ENCODE peak calls at places on chromosomes 6 and 20, in six cellular contexts. O is ovary, C is stomach, P is psoas muscle, W is astrocyte, L is pancreas. T is an unnamed sample. For H3K36me3, the result is how much of the 10 kb centered on the place peaks cover.

GRCh38 chr6:122393339-122393896 is 6.0 kb upstream of the HSF2 start:
- DNase-seq in O (no peak), C (no peak), P (no peak), W (no peak), L (no peak), T (no peak)

GRCh38 chr6:14806101-14806500 is 439.8 kb upstream of the JARID2 start:
- DNase-seq in O (no peak), C (no peak), P (no peak), W (no peak), L (no peak), T (no peak)

GRCh38 chr20:9978395-9979004 is 56.3 kb upstream of the ANKEF1 start:
- DNase-seq in O (peak), C (no peak), P (no peak), W (peak), L (no peak), T (peak)

GRCh38 chr6:29723666-29724588 is 693 bp downstream of the HLA-F start:
- DNase-seq in O (peak), C (peak), P (peak), W (no peak), L (peak), T (no peak)

GRCh38 chr6:97586344-97586743 is 303.3 kb upstream of the MMS22L start:
- DNase-seq in O (no peak), C (no peak), P (no peak), W (peak), L (no peak), T (peak)

GRCh38 chr20:45781391-45781931 is 10.2 kb downstream of the WFDC3 start:
- DNase-seq in O (no peak), C (peak), P (no peak), W (peak), L (no peak), T (peak)

GRCh38 chr6:146950351-146950835 is 253.8 kb upstream of the STXBP5 start:
- DNase-seq in O (no peak), C (no peak), P (no peak), W (no peak), L (no peak), T (peak)

GRCh38 chr6:159899994-159900745 is 9.4 kb downstream of the MAS1 start:
- DNase-seq in O (no peak), C (no peak), P (no peak), W (peak), L (no peak), T (peak)

DNA sequence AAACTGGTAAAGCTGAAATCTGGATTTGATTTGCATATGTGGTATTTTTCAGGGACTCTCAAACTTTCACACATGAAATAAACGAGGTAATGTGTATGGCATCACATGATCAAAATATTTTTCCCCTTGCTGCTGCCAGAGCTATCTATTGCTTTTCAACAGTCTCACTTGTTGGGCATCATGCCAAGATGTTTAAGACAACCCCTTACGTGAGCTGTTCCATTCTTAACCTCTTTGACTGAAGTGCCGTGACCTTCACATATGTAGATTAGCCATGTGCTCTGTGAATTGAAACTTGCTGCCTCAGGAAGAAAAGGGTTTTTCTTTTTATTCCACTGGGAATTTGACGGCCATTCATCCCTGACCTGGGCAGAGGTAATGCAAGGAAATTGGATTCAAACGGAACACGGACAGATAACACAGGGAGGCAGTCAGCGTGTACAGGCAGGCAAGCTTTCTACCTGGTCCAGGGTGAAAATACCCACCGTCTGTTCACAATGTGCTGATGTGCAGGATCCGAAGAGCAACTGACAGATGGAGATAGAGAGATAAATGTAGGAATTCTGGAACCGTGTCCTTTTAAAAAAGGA is 14.2 kb downstream of the ARID1B start:
- DNase-seq in O (no peak), C (no peak), P (no peak), W (peak), L (no peak), T (peak)
- H3K4me3 ChIP-seq in O (no peak), C (no peak), P (peak), W (no peak), L (no peak), T (no peak)

GRCh38 chr6:129269891-129270290 is 387.0 kb downstream of the LAMA2 start:
- DNase-seq in O (no peak), C (no peak), P (no peak), W (no peak), L (no peak), T (no peak)

GRCh38 chr6:129267028-129267427 is 384.1 kb downstream of the LAMA2 start:
- DNase-seq in O (no peak), C (no peak), P (no peak), W (no peak), L (no peak), T (no peak)

GRCh38 chr6:129269076-129269475 is 386.1 kb downstream of the LAMA2 start:
- DNase-seq in O (no peak), C (no peak), P (no peak), W (no peak), L (no peak), T (no peak)

GRCh38 chr6:129263117-129263516 is 380.2 kb downstream of the LAMA2 start:
- DNase-seq in O (no peak), C (no peak), P (no peak), W (no peak), L (no peak), T (no peak)

DNA sequence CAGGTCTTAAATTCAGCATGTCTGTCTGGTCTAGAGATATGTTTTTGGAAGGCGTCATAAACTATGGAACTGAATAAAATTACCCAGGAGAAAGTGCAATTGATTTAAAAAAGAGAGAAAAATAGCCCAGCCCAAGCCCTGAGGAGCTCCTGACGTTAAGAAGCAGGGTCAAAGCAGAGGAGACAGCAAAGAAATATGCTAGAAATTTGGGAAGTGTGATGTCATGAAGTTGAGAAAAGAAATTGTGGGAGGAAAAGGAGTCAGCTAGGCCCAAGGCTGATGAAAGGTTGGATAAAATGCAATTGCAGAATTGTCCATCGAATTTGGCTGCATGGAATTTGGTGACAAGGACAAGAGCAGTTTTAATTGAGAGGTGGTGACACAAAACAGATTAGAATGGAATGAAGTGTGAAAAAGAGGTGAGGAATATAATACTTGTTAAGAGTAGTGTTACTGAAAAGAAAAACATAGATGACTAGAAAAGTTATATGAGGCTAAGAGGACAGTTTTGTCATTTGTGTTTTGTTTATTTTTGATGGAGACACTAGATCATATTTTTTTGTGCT is 381.6 kb downstream of the LAMA2 start:
- DNase-seq in O (no peak), C (no peak), P (no peak), W (peak), L (no peak), T (no peak)
- H3K36me3 ChIP-seq in O (under half), C (under half), P (under half), W (under half), L (under half), T (under half)

DNA sequence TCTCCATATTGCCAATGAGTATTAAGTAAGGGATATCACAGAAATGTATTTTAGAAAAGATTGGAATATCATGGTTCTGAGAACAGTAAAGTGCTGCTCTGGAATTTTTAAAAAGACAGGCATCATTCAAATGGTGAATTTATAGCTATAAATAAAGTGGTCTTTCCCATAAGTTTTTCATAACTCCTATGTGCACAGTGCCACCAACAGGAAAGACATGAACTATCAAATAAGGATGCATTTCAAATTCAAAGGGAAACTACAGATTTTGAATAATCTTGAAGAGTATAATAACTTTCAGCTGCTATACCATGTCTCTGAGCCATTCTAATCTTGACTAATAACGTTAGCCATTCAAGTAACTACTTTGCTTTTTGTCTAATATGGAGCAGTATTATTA is 456.8 kb upstream of the GJE1 start:
- DNase-seq in O (no peak), C (no peak), P (no peak), W (no peak), L (no peak), T (peak)
- TF ChIP-seq CTCF in O (no peak), C (no peak), P (no peak), W (peak), L (no peak), T (peak)

GRCh38 chr6:38178584-38178886 is 359.0 kb downstream of the ZFAND3 start:
- DNase-seq in O (no peak), C (no peak), P (no peak), W (no peak), L (no peak), T (no peak)

GRCh38 chr6:38179300-38179699 is 359.8 kb downstream of the ZFAND3 start:
- DNase-seq in O (peak), C (peak), P (no peak), W (no peak), L (peak), T (no peak)

GRCh38 chr6:38179794-38180430 is 360.4 kb downstream of the ZFAND3 start:
- DNase-seq in O (peak), C (peak), P (no peak), W (no peak), L (peak), T (no peak)

GRCh38 chr6:38176797-38177751 is 357.5 kb downstream of the ZFAND3 start:
- DNase-seq in O (no peak), C (no peak), P (no peak), W (no peak), L (no peak), T (no peak)

DNA sequence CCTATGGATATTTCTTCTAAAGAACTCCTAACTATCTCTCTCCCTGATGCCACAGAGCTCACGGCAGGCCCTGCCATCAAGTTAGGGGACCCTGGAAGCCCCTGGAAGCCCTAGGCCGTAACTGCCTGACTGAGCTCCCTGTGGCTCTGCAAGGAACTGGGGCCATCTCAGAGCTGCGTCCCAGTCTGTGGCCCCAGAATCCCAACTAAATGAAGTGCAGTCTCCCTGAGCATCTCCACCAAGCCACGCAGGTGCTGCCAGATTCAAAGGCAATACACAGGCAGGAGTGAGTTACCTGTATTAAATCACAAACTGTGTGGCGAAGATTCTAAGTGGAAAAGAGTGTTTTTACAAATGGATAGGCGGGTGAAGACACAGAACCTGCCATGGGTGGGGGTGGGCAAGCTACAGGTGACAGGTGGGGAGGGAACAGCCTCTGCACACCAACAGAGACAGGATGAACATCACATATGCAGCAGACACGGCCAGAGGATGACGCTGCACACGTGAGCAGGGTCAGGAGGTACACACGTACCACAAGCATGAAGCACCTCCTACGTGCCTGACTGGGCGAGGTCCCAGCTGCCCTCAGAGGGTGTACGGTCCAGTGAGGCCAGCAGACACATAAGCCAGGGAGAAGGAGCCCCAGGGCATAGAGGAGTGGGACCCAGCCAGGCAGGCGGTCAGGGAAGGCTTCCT is 358.5 kb downstream of the ZFAND3 start:
- DNase-seq in O (no peak), C (no peak), P (no peak), W (no peak), L (no peak), T (no peak)
- H3K4me3 ChIP-seq in O (no peak), C (no peak), P (no peak), W (no peak), L (no peak), T (no peak)

GRCh38 chr20:41110012-41110411 is 27.3 kb upstream of the PLCG1 start:
- DNase-seq in O (no peak), C (no peak), P (no peak), W (no peak), L (no peak), T (no peak)
- H3K36me3 ChIP-seq in O (under half), C (half or more), P (under half), W (under half), L (under half), T (under half)

GRCh38 chr6:89242574-89243330 is 25.6 kb upstream of the GABRR1 start:
- DNase-seq in O (no peak), C (no peak), P (no peak), W (peak), L (no peak), T (peak)

GRCh38 chr6:89243331-89243629 is 26.1 kb upstream of the GABRR1 start:
- DNase-seq in O (no peak), C (no peak), P (no peak), W (no peak), L (no peak), T (no peak)

GRCh38 chr6:89244237-89244985 is 27.3 kb upstream of the GABRR1 start:
- DNase-seq in O (no peak), C (no peak), P (no peak), W (no peak), L (no peak), T (no peak)

GRCh38 chr6:89237158-89237557 is 20.0 kb upstream of the GABRR1 start:
- DNase-seq in O (no peak), C (no peak), P (no peak), W (no peak), L (no peak), T (no peak)

DNA sequence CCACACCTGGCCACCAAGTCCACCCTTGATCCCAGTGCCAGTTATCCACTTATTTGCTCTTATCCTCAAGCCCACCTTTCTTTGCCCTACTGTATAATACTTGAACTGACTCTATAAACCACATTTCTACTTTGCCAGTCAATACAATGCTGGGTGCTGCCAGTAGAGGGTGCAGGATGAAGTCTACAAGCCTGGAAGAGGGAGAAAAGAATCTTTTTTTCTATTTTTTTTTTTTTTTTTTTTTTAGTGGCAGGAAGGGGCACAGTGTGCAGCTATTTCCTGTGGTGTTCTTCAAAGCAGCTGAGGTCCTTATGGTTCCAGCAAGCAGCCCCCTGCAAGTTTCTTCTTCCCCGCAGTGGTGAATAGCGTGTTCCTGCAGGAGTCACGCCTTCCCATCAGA is 22.2 kb upstream of the GABRR1 start:
- DNase-seq in O (no peak), C (no peak), P (no peak), W (no peak), L (no peak), T (no peak)
- TF ChIP-seq CTCF in O (no peak), C (no peak), P (peak), W (peak), L (no peak), T (no peak)

DNA sequence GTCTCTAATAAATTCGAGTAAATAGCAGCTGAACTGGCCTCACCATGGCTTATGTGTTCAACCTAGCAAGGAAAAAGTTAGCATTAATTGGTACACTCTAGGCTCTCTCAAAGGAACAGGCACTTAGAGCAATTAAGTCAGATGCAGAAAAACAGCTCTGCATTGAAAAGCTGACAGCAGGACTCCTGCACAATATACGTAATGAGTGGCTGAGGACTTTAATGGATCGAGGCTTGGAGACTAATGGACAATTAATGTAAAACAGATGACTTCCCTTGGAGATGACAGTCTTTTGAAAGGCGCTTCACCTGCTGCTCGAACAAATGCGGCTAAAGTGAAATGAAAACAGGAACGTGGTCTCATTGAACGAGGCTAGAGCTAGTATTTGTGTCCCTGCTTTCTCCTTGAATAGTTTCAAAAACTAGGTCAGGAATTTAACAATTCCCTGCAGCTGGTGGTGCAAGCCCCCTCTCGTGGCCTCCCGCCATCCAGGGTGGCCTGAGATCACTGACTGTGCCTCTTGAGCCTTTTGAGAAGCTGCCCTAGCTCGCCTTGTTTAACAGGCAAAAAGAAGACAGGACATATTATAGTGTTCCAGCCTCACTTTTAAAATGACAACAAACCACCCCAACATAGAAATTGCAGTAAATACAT is 137.1 kb downstream of the ELOVL4 start:
- DNase-seq in O (no peak), C (no peak), P (no peak), W (no peak), L (no peak), T (no peak)
- H3K4me3 ChIP-seq in O (no peak), C (no peak), P (no peak), W (no peak), L (no peak), T (no peak)

DNA sequence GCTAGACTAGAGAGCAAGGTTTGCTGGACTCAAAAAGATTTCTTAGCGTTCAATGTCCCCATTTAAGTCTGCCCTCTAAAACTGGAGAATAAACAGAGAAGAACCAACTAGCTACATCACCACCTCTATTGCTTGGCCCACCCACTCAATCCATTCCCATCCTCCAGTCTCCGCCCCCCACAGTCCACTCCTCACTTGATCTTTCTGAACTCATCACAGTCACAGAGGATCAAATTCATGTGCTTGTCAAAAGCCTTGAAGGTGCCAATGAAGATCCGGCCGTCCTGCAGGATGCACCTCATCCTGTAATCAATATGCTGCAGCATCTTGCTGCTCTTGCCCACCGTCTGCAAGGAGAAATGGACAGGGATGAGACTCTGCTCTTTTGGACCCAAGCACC is 3.2 kb downstream of the SNRPB start:
- DNase-seq in O (no peak), C (no peak), P (no peak), W (no peak), L (no peak), T (no peak)
- H3K36me3 ChIP-seq in O (under half), C (half or more), P (under half), W (under half), L (under half), T (under half)

GRCh38 chr20:43432498-43432897 is 25.2 kb upstream of the SRSF6 start:
- DNase-seq in O (no peak), C (no peak), P (no peak), W (no peak), L (no peak), T (no peak)
- TF ChIP-seq CTCF in O (no peak), C (no peak), P (no peak), W (no peak), L (no peak), T (no peak)

T was measured in bronchial epithelial cell.